ENCODE peak calls at places on chromosomes 2 and 18, in five cellular contexts. T is HEK293T, A is amniotic stem cell, X is kidney, C is GM12891. K is an unnamed sample.

GRCh38 chr18:40690062-40690461 is 1265.0 kb upstream of the PIK3C3 start:
- DNase-seq in T (no peak), A (no peak), X (no peak), C (no peak), K (no peak)

GRCh38 chr18:40124107-40124506 is 1830.9 kb upstream of the PIK3C3 start:
- DNase-seq in T (no peak), A (no peak), X (no peak), C (no peak), K (no peak)

GRCh38 chr2:1472350-1472749 is 59.1 kb downstream of the TPO start:
- DNase-seq in T (no peak), A (no peak), X (no peak), C (no peak), K (no peak)

GRCh38 chr18:62877448-62878221 is 162.3 kb downstream of the PHLPP1 start:
- DNase-seq in T (no peak), A (peak), X (no peak), C (no peak), K (no peak)

GRCh38 chr2:152875832-152876669 is 157.6 kb downstream of the ARL6IP6 start:
- DNase-seq in T (no peak), A (no peak), X (no peak), C (no peak), K (no peak)

GRCh38 chr2:207014424-207014823 is 75.1 kb downstream of the CPO start:
- DNase-seq in T (no peak), A (no peak), X (no peak), C (no peak), K (no peak)

GRCh38 chr18:44731866-44732555 is 51.3 kb downstream of the SETBP1 start:
- DNase-seq in T (no peak), A (peak), X (no peak), C (no peak), K (no peak)

GRCh38 chr18:8556424-8556823 is 52.8 kb upstream of the RAB12 start:
- DNase-seq in T (no peak), A (no peak), X (no peak), C (no peak), K (no peak)

GRCh38 chr2:216215991-216216390 is 106.8 kb downstream of the XRCC5 start:
- DNase-seq in T (peak), A (no peak), X (no peak), C (no peak), K (no peak)

K was measured in endothelial cell.